ENCODE peak calls at places on chromosomes 2 and 18, in four cellular contexts. N, W, C and U are unnamed samples.

GRCh38 chr2:127080941-127081769 is 25.8 kb downstream of the BIN1 start:
- DNase-seq in C (no peak), W (peak; percentile 18), N (no peak), U (peak; percentile 53)

GRCh38 chr2:135985826-135986393 is 484 bp upstream of the DARS1 start:
- DNase-seq in C (no peak), N (no peak), W (peak; percentile 24), U (no peak)

GRCh38 chr18:47100214-47100831 is 50.0 kb downstream of the HDHD2 start:
- DNase-seq in N (peak; percentile 19), W (peak; percentile 26), C (peak; percentile 74), U (peak; percentile 56)

GRCh38 chr2:216205486-216205885 is 96.3 kb downstream of the XRCC5 start:
- DNase-seq in C (no peak), N (no peak), W (no peak), U (no peak)

GRCh38 chr18:22822024-22822423 is 111.1 kb upstream of the RBBP8 start:
- DNase-seq in N (no peak), C (peak; percentile 50), W (no peak), U (no peak)

GRCh38 chr2:73176205-73176880 is 26.0 kb upstream of the NOTO start:
- DNase-seq in C (peak; percentile 34), N (peak; percentile 32), W (no peak), U (no peak)

GRCh38 chr2:54920660-54921059 is 129.6 kb downstream of the RTN4 start:
- DNase-seq in N (no peak), C (no peak), W (no peak), U (no peak)

GRCh38 chr2:26238301-26238958 is 6.0 kb downstream of the HADHA start:
- DNase-seq in W (no peak), N (peak; percentile 32), C (no peak), U (peak; percentile 19)

GRCh38 chr2:48088994-48089393 is 182.7 kb upstream of the FBXO11 start:
- DNase-seq in N (no peak), W (no peak), C (no peak), U (no peak)

GRCh38 chr2:233840520-233840919 is 13.8 kb downstream of the HJURP start:
- DNase-seq in C (no peak), W (no peak), N (no peak), U (no peak)

GRCh38 chr2:128986026-128986720 is 667.5 kb upstream of the HS6ST1 start:
- DNase-seq in N (no peak), C (no peak), W (no peak), U (peak; percentile 8)

GRCh38 chr18:36728345-36728744 is 100.5 kb downstream of the TPGS2 start:
- DNase-seq in C (no peak), N (no peak), W (no peak), U (no peak)

GRCh38 chr2:136211671-136212070 is 93.7 kb upstream of the CXCR4 start:
- DNase-seq in C (no peak), N (no peak), W (no peak), U (no peak)

GRCh38 chr2:161265874-161266273 is 42.4 kb upstream of the PSMD14 start:
- DNase-seq in W (no peak), N (no peak), C (no peak), U (no peak)